ENCODE peak calls at places on chromosomes 6 and 20, in four cellular contexts. P is nephron progenitor cell, I is astrocyte, A is progenitor cell of endocrine pancreas. N is an unnamed sample.

GRCh38 chr6:109383438-109383940 is 1.2 kb upstream of the CD164 start:
- DNase-seq in I (no peak), A (no peak), P (no peak), N (no peak)

GRCh38 chr20:3658708-3659491 is 4.3 kb downstream of the GFRA4 start:
- DNase-seq in I (no peak), A (no peak), P (no peak), N (no peak)

GRCh38 chr6:20458051-20458894 is 56.6 kb downstream of the E2F3 start:
- DNase-seq in P (no peak), A (no peak), I (no peak), N (no peak)

GRCh38 chr6:5511924-5512323 is 250.6 kb downstream of the FARS2 start:
- DNase-seq in A (no peak), P (no peak), I (peak), N (peak)

GRCh38 chr6:86715676-86716075 is 221.7 kb upstream of the HTR1E start:
- DNase-seq in I (no peak), A (no peak), P (no peak), N (no peak)

GRCh38 chr6:129469070-129469662 is 240.8 kb downstream of the ARHGAP18 start:
- DNase-seq in I (no peak), P (no peak), A (no peak), N (peak)

GRCh38 chr20:34883087-34883688 is 6.8 kb downstream of the ACSS2 start:
- DNase-seq in P (no peak), I (no peak), A (no peak), N (no peak)

GRCh38 chr6:89044988-89045387 is 35.6 kb upstream of the PNRC1 start:
- DNase-seq in I (no peak), P (no peak), A (no peak), N (no peak)

GRCh38 chr6:168121308-168121665 is 42.3 kb upstream of the FRMD1 start:
- DNase-seq in P (no peak), I (no peak), A (peak), N (no peak)

GRCh38 chr20:17626217-17627007 is 55.6 kb downstream of the RRBP1 start:
- DNase-seq in I (no peak), P (no peak), A (no peak), N (no peak)

GRCh38 chr6:31479151-31479932 is 18.6 kb upstream of the MICB start:
- DNase-seq in A (no peak), I (no peak), P (no peak), N (no peak)

GRCh38 chr6:138287144-138287955 is 69.1 kb upstream of the PBOV1 start:
- DNase-seq in P (peak), I (peak), A (peak), N (peak)

GRCh38 chr20:62980970-62981369 is 25.8 kb downstream of the BHLHE23 start:
- DNase-seq in A (no peak), P (peak), I (no peak), N (no peak)

GRCh38 chr20:23820493-23820892 is 6.0 kb downstream of the CST2 start:
- DNase-seq in A (no peak), P (no peak), I (no peak), N (no peak)

GRCh38 chr6:101011165-101011564 is 130.0 kb upstream of the ASCC3 start:
- DNase-seq in I (no peak), A (no peak), P (no peak), N (no peak)

GRCh38 chr6:130132286-130132701 is 90.5 kb downstream of the SAMD3 start:
- DNase-seq in I (no peak), A (no peak), P (no peak), N (no peak)

GRCh38 chr20:7362601-7363000 is 577.7 kb downstream of the HAO1 start:
- DNase-seq in I (no peak), P (no peak), A (no peak), N (no peak)

GRCh38 chr6:63352587-63353281 is 33.0 kb upstream of the LGSN start:
- DNase-seq in P (peak), I (peak), A (no peak), N (peak)

GRCh38 chr6:50815436-50816114 is 3.1 kb upstream of the TFAP2B start:
- DNase-seq in P (no peak), I (no peak), A (no peak), N (peak)

GRCh38 chr20:6051505-6051904 is 2.4 kb downstream of the LRRN4 start:
- DNase-seq in I (peak), P (no peak), A (no peak), N (no peak)

GRCh38 chr6:80003841-80004198 is 629 bp upstream of the TTK start:
- DNase-seq in I (no peak), P (peak), A (no peak), N (peak)

GRCh38 chr6:149059557-149059956 is 258.0 kb upstream of the TAB2 start:
- DNase-seq in A (no peak), P (no peak), I (no peak), N (no peak)

GRCh38 chr20:46699651-46700359 is 9.6 kb upstream of the SLC2A10 start:
- DNase-seq in I (no peak), P (no peak), A (no peak), N (peak)

GRCh38 chr20:44006578-44006977 is 91.9 kb downstream of the TOX2 start:
- DNase-seq in P (no peak), I (no peak), A (no peak), N (no peak)
- TF ChIP-seq CTCF in P (no peak), I (no peak), A (no peak), N (no peak)

DNA sequence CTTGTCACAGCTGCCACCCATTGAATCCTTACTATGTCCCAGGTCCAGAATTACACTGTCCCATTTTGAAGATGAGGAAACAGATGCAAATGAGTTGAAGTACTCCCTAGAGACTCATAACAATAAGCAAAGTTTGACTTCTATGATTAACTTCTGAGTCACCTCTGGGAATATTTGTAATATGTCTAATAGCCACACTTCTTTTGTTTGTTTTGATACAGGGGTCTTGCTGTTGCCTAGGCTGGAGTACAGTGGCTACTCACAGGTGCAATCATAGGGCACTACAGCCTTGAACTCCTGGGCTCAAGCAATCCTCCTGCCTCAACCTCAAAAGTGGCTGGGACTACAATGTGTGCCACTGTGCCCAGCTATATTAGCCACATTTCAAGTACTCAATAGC is 11.4 kb upstream of the SOX12 start:
- DNase-seq in I (peak), P (no peak), A (no peak), N (peak)
- TF ChIP-seq CTCF in I (no peak), P (no peak), A (no peak), N (no peak)

DNA sequence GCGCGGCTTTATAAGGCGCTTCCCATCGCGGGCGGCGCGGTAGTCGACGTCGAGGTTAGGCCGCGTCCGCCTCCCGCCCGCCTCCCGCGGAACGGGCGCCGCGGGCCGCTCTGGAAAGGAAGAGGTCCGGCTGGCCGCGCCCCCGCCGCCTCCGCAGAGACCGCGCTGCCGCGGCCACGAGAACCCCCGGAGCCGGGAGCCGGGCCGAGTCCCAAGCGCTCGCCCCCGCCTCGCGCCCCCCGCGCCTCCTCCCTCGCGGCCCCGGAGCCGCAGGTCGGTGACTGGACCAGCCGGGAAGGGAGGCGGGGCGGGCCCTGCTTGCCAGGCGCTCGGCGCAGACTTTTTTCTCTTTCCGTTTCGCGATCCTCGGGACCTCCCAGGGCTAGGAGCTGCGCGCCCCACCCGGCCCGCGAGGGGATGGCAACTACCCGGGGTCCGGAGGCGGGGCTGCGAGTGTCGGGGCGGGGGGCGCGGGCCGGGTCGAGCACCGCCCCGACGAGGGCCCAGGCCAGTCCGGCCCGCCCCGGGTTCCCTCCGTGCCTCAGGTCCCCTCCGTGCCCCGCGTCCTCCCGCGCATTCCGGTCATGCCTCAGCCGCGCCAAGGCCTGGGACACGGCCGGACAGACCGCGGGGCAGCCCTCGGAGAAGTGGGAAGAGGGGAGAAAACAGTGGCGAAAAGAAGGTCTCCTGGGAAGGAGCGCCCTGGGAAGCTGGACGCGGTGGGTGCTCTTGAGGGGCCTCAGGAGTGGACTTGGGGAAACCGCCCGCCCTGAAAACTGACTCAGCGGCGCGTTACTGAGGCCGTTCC is 421 bp upstream of the PXDC1 start:
- DNase-seq in A (peak), I (peak), P (peak), N (peak)
- TF ChIP-seq CTCF in A (peak), I (no peak), P (peak), N (peak)

DNA sequence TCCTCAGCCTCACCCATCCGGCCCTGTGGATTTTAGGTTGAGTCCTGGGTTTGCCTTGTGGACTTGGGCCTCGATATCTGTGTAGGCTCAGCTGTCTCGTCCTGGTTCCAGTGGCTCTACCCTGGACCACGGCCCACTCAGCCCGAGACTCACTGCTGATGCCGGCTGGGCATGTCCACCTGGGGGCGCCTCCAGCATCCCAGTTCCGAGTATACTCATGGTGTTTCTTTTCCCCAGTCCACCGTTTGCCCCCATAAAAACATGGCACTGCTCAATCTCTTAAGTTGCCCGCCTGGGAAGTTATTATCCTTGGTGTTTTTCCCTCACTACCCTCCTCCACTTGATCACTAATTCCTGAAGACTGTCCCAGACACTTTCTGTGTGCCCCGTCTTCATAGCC is 99.1 kb downstream of the ARID1B start:
- DNase-seq in I (no peak), P (no peak), A (no peak), N (no peak)
- TF ChIP-seq CTCF in I (peak), P (no peak), A (peak), N (peak)

GRCh38 chr6:158498362-158498761 is 61.5 kb upstream of the TMEM181 start:
- DNase-seq in P (no peak), I (no peak), A (no peak), N (no peak)

GRCh38 chr6:158499601-158500000 is 60.3 kb upstream of the TMEM181 start:
- DNase-seq in A (no peak), I (no peak), P (no peak), N (no peak)

GRCh38 chr6:158497620-158498019 is 62.3 kb upstream of the TMEM181 start:
- DNase-seq in P (no peak), I (no peak), A (no peak), N (no peak)

GRCh38 chr6:158500016-158500735 is 59.7 kb upstream of the TMEM181 start:
- DNase-seq in I (peak), P (no peak), A (no peak), N (peak)

GRCh38 chr6:158496700-158497099 is 63.2 kb upstream of the TMEM181 start:
- DNase-seq in A (no peak), I (no peak), P (no peak), N (no peak)
- TF ChIP-seq CTCF in A (no peak), I (no peak), P (no peak), N (no peak)

DNA sequence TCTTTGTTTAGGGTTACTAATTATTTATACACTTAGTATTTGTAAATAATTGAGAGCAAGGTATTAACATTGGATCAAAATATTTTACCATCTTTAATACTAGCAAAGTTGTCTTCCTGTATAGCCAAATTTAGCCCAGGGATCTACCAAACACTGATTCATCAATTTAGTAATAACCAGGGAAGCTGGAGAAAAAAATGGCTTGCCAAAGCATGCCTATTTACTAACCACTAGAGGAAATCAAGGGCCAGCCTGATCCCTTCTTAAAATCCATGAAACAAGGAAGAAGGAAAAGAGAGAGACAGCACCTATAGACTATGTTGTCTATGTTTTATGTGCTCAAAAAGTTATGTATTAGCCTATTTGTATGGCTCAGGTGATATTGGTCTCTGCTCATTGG is 450.3 kb upstream of the GJE1 start:
- DNase-seq in A (no peak), I (no peak), P (no peak), N (no peak)
- TF ChIP-seq CTCF in A (no peak), I (no peak), P (no peak), N (no peak)

N was measured in HFFc6.